ENCODE peak calls at places on chromosome 3, in six cellular contexts. W, Q, M, T, V and F are unnamed samples.

GRCh38 chr3:30286007-30286669 is 320.3 kb upstream of the TGFBR2 start:
- DNase-seq in M (peak), V (no peak), T (peak), W (no peak), Q (peak), F (peak)

GRCh38 chr3:150022406-150023238 is 51.9 kb upstream of the PFN2 start:
- DNase-seq in Q (no peak), T (peak), W (no peak), M (no peak), V (no peak), F (peak)

GRCh38 chr3:48130321-48130881 is 57.8 kb downstream of the CDC25A start:
- DNase-seq in W (no peak), V (no peak), M (peak), T (peak), Q (no peak), F (peak)

GRCh38 chr3:112973325-112974177 is 1.4 kb downstream of the CD200R1 start:
- DNase-seq in M (no peak), Q (no peak), V (no peak), W (no peak), T (no peak), F (no peak)

GRCh38 chr3:112390783-112391641 is 58.1 kb downstream of the CD200 start:
- DNase-seq in M (no peak), Q (no peak), V (no peak), W (no peak), T (peak), F (peak)

GRCh38 chr3:50365080-50365841 is 5.9 kb upstream of the TMEM115 start:
- DNase-seq in V (peak), T (peak), W (no peak), Q (peak), M (peak), F (peak)

GRCh38 chr3:53709856-53710674 is 136.2 kb downstream of the CHDH start:
- DNase-seq in T (peak), Q (peak), V (peak), M (peak), W (peak), F (peak)

GRCh38 chr3:131048030-131048429 is 21.4 kb downstream of the NEK11 start:
- DNase-seq in T (no peak), Q (no peak), V (no peak), W (no peak), M (no peak), F (no peak)

GRCh38 chr3:117903226-117903625 is 1131.4 kb downstream of the IGSF11 start:
- DNase-seq in Q (no peak), T (peak), M (no peak), V (no peak), W (no peak), F (peak)

DNA sequence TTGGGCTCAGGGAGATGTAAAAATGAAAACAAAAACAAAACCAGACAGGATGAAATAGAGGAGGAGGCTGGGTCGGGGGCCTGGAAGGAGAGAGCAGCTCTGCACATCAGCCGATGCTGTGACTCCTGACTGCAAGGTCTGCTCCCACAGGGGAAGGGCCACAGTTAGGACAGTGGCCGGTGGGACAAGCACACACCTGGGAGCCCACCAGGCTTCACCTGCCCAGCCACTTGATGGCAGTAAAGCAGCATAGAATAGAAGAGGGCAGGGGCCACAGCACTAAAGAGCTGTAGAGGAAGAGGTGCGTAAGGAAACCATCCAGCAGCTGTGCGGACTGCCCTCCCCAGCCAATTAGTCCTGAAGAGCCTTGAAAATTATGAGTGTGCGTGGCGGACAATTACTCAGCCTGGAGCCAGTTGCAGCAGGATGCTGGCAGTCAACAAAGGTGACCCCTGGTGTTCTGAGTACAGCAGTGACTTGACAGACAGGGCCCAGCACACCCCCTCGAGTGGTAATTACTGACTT is 29.8 kb downstream of the ALS2CL start:
- DNase-seq in T (peak), W (no peak), V (no peak), Q (no peak), M (peak), F (no peak)
- TF ChIP-seq CTCF in T (peak), W (peak), V (no peak), Q (peak), M (peak), F (no peak)

DNA sequence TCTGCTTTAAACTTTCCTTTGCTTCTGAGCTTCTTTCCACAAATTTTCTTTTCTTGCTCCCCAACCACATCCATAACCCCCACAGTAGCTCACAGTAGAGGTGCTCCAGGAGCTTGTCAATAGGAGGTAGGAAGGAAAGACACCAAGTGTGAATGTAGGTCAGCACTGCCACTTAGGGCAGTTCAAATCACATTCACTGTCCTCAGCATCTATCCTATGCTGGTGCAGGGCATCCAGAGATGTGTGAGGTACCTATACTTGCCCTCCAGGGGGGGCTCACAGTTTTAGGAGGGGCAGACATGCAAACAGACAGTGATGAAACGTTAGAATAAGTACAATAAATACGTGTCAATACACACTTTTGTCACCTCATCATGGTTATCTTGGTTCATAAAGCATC is 1.5 kb upstream of the SPSB4 start:
- DNase-seq in T (no peak), V (no peak), Q (no peak), W (peak), M (no peak), F (no peak)
- TF ChIP-seq CTCF in T (no peak), V (no peak), Q (peak), W (peak), M (no peak), F (no peak)

DNA sequence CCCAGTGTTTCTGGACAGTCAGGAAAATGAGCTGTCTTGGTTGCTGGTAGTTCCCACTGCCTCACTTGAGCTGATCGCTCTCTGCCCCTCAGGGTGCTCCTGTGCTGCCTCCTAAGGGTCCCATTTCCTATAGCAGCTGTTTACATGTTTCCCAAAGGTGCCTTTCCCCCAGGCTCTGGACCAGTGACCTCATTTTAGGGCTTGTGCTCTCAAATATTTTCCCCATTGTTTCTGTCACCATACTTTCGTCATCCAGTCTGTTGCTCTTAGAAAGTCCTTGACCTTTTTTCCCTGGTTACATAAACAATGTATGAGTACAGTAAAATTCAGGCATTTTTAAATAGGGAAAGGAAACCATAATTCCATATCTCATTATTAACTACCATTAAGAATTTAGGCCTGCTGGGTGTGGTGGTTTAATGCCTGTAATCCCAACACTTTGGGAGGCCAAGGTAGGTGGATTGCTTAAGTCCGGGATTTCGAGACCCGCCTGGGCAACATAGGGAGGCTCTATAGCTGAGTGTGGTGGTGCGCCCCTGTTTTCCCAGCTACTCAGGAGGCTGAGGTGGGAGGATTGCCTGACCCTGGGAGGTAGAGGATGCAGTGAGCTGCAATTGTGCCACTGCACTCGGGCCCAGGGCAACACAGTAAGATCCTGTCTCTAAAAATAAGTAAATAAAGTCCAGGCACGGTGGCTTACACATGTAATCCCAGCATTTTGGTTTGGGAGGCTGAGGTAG is 11.7 kb downstream of the RAD54L2 start:
- DNase-seq in T (no peak), V (no peak), M (no peak), Q (no peak), W (no peak), F (no peak)
- TF ChIP-seq CTCF in T (no peak), V (no peak), M (no peak), Q (peak), W (no peak), F (no peak)

DNA sequence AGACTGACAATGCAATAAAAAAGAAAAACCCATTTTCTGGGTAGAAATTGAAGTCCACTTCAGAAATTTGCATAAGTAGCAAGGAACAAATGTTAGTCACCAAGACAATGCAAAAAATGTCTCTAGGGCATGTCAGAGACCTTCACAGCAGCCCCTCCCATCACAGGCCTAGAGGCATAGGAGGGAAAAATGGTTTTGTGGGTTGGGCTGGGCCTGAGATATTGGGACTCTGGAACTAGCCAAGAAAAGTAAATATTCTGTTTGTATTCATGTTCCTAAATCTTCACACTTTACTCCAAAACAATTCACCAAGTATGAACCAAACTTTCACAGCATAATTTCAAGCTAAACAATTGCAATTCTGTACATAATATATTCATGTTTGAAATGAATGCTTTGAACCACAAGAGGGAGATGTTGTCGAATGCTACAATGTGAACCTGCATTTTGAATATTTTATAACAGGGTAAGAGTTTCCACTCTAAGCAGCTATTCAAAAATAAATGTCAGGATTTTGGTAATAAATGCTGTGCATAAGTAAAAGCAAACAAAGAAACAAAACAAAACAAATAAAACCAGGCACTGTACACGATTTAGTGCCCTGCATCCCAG is 429.2 kb downstream of the OTOL1 start:
- DNase-seq in V (no peak), M (no peak), W (no peak), T (no peak), Q (no peak), F (no peak)
- TF ChIP-seq CTCF in V (no peak), M (no peak), W (no peak), T (peak), Q (no peak), F (peak)

GRCh38 chr3:183155499-183155898 is 7.0 kb downstream of the LAMP3 start:
- DNase-seq in M (no peak), T (no peak), V (no peak), Q (no peak), W (no peak), F (no peak)

GRCh38 chr3:183151716-183152385 is 10.7 kb downstream of the LAMP3 start:
- DNase-seq in Q (no peak), T (no peak), M (no peak), V (no peak), W (no peak), F (no peak)

GRCh38 chr3:183151086-183151485 is 11.4 kb downstream of the LAMP3 start:
- DNase-seq in W (no peak), T (no peak), M (no peak), V (no peak), Q (no peak), F (no peak)

GRCh38 chr3:183156266-183156665 is 6.3 kb downstream of the LAMP3 start:
- DNase-seq in Q (no peak), W (no peak), V (no peak), T (no peak), M (no peak), F (no peak)

DNA sequence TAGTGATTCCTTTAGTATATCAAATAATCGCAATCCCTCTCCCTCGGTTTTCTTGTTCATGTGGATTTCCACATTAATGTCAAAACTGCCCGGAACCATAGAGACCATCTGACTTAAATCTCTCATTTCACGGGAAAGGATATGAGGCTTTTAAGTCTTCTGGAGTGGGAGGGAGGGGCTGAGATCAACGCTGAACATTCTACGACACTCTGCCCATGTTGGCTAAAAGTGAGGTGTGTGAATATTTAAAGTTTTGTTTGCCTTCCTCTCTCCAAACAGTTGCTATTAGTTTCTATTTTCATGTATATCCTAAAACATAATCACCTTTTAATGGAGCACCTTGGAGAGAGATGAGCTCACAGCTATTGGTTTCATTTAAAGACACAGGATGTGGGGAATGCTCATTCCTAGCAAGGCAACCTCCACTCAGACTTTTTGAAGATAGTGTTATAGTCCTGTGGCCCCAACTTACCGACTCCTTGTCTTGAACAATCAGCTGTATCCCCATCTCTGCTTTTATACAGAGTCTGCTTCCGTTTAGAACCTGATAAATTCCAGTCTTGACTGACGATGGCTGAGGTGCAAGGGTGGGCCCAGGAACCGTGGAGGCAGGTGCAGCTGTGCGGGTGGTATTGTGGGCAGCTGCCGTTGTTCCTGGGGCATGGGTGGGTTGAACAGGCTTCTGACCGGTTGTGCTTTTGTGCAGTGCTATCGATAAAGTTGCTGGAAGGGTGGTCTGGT is 9.2 kb downstream of the LAMP3 start:
- DNase-seq in T (no peak), W (no peak), V (no peak), Q (no peak), M (no peak), F (no peak)
- TF ChIP-seq CTCF in T (no peak), W (no peak), V (no peak), Q (no peak), M (no peak), F (no peak)

DNA sequence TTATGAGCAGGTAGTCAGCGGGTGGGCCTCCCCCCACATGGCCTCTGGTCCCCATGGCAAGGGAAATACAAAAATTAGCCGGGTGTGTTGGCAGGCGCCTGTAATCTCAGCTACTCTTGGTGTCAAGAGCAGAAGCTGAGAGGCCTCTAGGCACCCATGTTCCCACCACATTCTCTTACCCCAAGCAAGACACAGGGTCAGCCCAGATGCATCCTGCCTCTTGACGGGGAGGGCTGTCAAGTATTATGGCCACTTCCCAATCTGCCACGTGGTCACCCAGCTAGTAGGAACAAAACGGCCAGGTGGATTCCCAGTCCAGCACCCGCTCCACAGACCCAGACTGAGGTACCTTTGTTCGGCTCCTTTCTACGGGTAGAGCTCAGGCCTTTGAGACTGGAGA is 16.2 kb upstream of the SLC6A6 start:
- DNase-seq in M (no peak), Q (no peak), T (no peak), W (no peak), V (no peak), F (no peak)
- TF ChIP-seq CTCF in M (no peak), Q (no peak), T (no peak), W (no peak), V (no peak), F (no peak)

GRCh38 chr3:146416366-146416765 is 53.0 kb downstream of the PLSCR2 start:
- DNase-seq in V (no peak), M (no peak), W (no peak), T (no peak), Q (no peak), F (no peak)

GRCh38 chr3:146421814-146422748 is 47.3 kb downstream of the PLSCR2 start:
- DNase-seq in V (no peak), M (no peak), T (peak), W (no peak), Q (no peak), F (peak)
- TF ChIP-seq CTCF in V (no peak), M (no peak), T (no peak), W (no peak), Q (no peak), F (no peak)

GRCh38 chr3:189458536-189458935 is 172.7 kb upstream of the TP63 start:
- DNase-seq in Q (no peak), W (no peak), M (peak), V (no peak), T (no peak), F (no peak)

GRCh38 chr3:189457201-189457607 is 174.0 kb upstream of the TP63 start:
- DNase-seq in W (no peak), T (no peak), M (no peak), Q (no peak), V (no peak), F (peak)

GRCh38 chr3:189457666-189458065 is 173.5 kb upstream of the TP63 start:
- DNase-seq in V (no peak), Q (no peak), W (no peak), T (no peak), M (no peak), F (no peak)

GRCh38 chr3:189455796-189456195 is 175.4 kb upstream of the TP63 start:
- DNase-seq in V (no peak), W (no peak), M (no peak), T (no peak), Q (no peak), F (no peak)

GRCh38 chr3:189455009-189455408 is 176.2 kb upstream of the TP63 start:
- DNase-seq in Q (no peak), M (no peak), T (no peak), W (no peak), V (no peak), F (no peak)
- TF ChIP-seq CTCF in Q (no peak), M (no peak), T (no peak), W (no peak), V (no peak), F (no peak)